ENCODE peak calls at places on chromosomes 7 and 10, in six cellular contexts. R is heart left ventricle, H is ovary, E is H54, S is thyroid gland, X is transverse colon. Q is an unnamed sample.

GRCh38 chr10:11886851-11887250 is 63.7 kb downstream of the PROSER2 start:
- DNase-seq in R (peak; percentile 48), H (no peak), E (no peak), S (peak; percentile 83), X (no peak), Q (no peak)

GRCh38 chr10:73908853-73909611 is 1.9 kb upstream of the PLAU start:
- DNase-seq in R (no peak), H (no peak), E (peak; percentile 95), S (peak; percentile 49), X (peak; percentile 28), Q (peak; percentile 40)

GRCh38 chr7:152076324-152076821 is 50.9 kb downstream of the GALNT11 start:
- DNase-seq in R (no peak), H (no peak), E (peak; percentile 9), S (no peak), X (peak; percentile 47), Q (no peak)

GRCh38 chr10:89151857-89152256 is 55.3 kb downstream of the CH25H start:
- DNase-seq in R (no peak), H (no peak), E (no peak), S (no peak), X (no peak), Q (no peak)

GRCh38 chr7:131235489-131236317 is 92.0 kb upstream of the MKLN1 start:
- DNase-seq in R (no peak), H (no peak), E (peak; percentile 69), S (no peak), X (peak; percentile 19), Q (peak; percentile 38)

GRCh38 chr7:4724648-4725013 is 42.5 kb downstream of the FOXK1 start:
- DNase-seq in R (no peak), H (no peak), E (peak; percentile 69), S (no peak), X (no peak), Q (no peak)

GRCh38 chr7:95365151-95365550 is 31.0 kb downstream of the PON3 start:
- DNase-seq in R (no peak), H (no peak), E (no peak), S (no peak), X (no peak), Q (no peak)

GRCh38 chr7:3927446-3928110 is 626.5 kb downstream of the SDK1 start:
- DNase-seq in R (no peak), H (no peak), E (no peak), S (no peak), X (no peak), Q (no peak)

GRCh38 chr10:97422921-97423420 is 3.0 kb upstream of the PGAM1 start:
- DNase-seq in R (no peak), H (peak; percentile 63), E (peak; percentile 82), S (peak; percentile 49), X (no peak), Q (no peak)

GRCh38 chr10:24568042-24568441 is 155.6 kb downstream of the ARHGAP21 start:
- DNase-seq in R (no peak), H (no peak), E (no peak), S (no peak), X (no peak), Q (no peak)

GRCh38 chr7:92740134-92740533 is 96.2 kb downstream of the CDK6 start:
- DNase-seq in R (no peak), H (no peak), E (no peak), S (no peak), X (no peak), Q (no peak)

GRCh38 chr10:88754272-88754671 is 5.5 kb upstream of the LIPN start:
- DNase-seq in R (no peak), H (no peak), E (peak; percentile 5), S (no peak), X (no peak), Q (no peak)

GRCh38 chr10:34139559-34139958 is 675.5 kb downstream of the PARD3 start:
- DNase-seq in R (no peak), H (no peak), E (no peak), S (no peak), X (no peak), Q (no peak)

GRCh38 chr10:22245567-22245966 is 27.8 kb upstream of the EBLN1 start:
- DNase-seq in R (no peak), H (no peak), E (peak; percentile 30), S (no peak), X (no peak), Q (no peak)

GRCh38 chr7:418636-419280 is 100.9 kb downstream of the PDGFA start:
- DNase-seq in R (peak; percentile 45), H (no peak), E (no peak), S (no peak), X (no peak), Q (no peak)

GRCh38 chr7:44978511-44979366 is at the start of gene MYO1G:
- DNase-seq in R (peak; percentile 82), H (no peak), E (no peak), S (peak; percentile 23), X (peak; percentile 72), Q (no peak)

GRCh38 chr7:106111671-106112117 is 418 bp downstream of the SYPL1 start:
- DNase-seq in R (peak; percentile 89), H (no peak), E (peak; percentile 51), S (no peak), X (peak; percentile 79), Q (no peak)
- TF ChIP-seq POLR2A in R (no peak), H (no peak), E (no peak), S (no peak), X (peak; percentile 67), Q (no peak)

GRCh38 chr7:132655071-132655761 is 78.9 kb upstream of the PLXNA4 start:
- DNase-seq in R (no peak), H (no peak), E (no peak), S (peak; percentile 19), X (peak; percentile 50), Q (peak; percentile 31)
- TF ChIP-seq POLR2A in R (no peak), H (no peak), E (no peak), S (no peak), X (no peak), Q (no peak)

DNA sequence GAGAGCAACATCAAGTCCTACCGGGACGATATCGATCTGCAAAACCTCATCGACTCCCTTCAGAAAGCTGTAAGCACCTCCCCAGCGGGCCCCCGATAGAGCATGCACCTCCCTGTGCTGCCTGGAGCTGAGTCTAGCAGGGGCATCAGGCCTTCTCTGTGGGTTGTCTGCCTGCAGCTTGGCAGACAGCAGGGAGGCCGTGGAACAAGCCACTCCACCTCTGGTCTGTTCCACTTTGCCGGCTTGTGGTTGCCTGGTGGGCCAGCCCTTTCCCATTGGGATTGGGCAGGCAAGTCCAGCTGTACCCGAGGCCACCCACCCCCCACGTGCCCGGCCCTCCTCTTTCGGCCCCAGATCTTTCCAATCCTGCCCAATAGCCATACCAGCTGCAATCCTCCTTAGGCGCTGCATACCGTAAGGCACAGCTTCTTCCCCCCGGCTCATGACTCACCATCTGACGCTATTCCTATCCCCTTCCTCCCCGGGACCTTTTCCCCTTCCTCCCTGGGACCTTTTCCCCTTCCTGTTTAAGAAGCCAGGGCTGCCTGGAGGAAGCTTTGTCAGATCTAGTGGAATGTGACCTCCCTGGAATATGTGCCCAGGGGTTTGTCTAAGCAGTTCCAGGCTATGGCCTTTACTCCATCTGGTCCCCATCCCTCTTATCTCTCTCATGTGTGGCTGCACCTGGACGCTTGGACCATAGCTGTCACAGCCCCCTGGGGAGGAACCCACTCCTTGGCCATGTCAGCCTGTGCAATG is 28.1 kb upstream of the SH2D4B start:
- DNase-seq in R (no peak), H (no peak), E (peak; percentile 96), S (no peak), X (no peak), Q (no peak)
- TF ChIP-seq POLR2A in R (no peak), H (no peak), E (no peak), S (no peak), X (no peak), Q (no peak)

GRCh38 chr10:6912021-6912420 is 331.9 kb upstream of the PRKCQ start:
- DNase-seq in R (no peak), H (no peak), E (no peak), S (no peak), X (no peak), Q (no peak)
- TF ChIP-seq POLR2A in R (no peak), H (no peak), E (no peak), S (no peak), X (no peak), Q (no peak)

GRCh38 chr10:71429929-71430328 is 33.2 kb downstream of the CDH23 start:
- DNase-seq in R (no peak), H (no peak), E (no peak), S (no peak), X (no peak), Q (no peak)

GRCh38 chr10:71431945-71432905 is 35.5 kb downstream of the CDH23 start:
- DNase-seq in R (no peak), H (no peak), E (no peak), S (no peak), X (no peak), Q (no peak)

GRCh38 chr10:71427246-71427645 is 30.5 kb downstream of the CDH23 start:
- DNase-seq in R (no peak), H (no peak), E (no peak), S (no peak), X (no peak), Q (no peak)

GRCh38 chr10:71431216-71431944 is 34.7 kb downstream of the CDH23 start:
- DNase-seq in R (no peak), H (peak; percentile 83), E (no peak), S (no peak), X (no peak), Q (no peak)

DNA sequence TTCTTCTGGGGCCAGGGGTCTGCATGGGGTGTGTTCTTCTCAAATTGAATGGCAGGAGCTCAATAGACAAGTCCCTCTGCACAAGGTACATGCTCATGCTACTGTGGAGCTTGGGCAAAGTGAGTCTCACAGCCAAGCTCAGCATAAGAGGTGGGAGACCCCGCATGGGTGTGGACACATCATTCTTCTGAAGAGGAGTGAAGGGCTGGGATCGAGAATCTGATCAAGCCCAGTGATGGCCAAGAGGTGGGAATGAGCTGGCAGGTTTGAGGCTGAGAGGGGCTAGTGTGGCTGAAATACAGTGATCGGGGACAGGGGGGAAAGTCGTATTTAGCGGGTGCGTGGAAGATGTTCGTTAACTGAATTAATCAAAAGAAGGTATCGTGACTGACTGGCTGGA is 32.6 kb downstream of the CDH23 start:
- DNase-seq in R (no peak), H (no peak), E (no peak), S (no peak), X (no peak), Q (no peak)
- TF ChIP-seq POLR2A in R (no peak), H (no peak), E (no peak), S (no peak), X (no peak), Q (no peak)

GRCh38 chr7:116541951-116542350 is 17.1 kb downstream of the CAV1 start:
- DNase-seq in R (no peak), H (no peak), E (no peak), S (no peak), X (no peak), Q (no peak)
- TF ChIP-seq POLR2A in R (no peak), H (no peak), E (no peak), S (no peak), X (no peak), Q (no peak)